ENCODE peak calls at places on chromosomes 11 and 22, in six cellular contexts. E, X, M, G, U and C are unnamed samples.

GRCh38 chr22:30890689-30891442 is 77.7 kb downstream of the MORC2 start:
- DNase-seq in G (peak), U (no peak), X (peak), E (no peak), M (peak), C (peak)

GRCh38 chr11:69480547-69481392 is 693 bp upstream of the LINC01488 start:
- DNase-seq in M (no peak), G (no peak), E (no peak), X (no peak), U (peak), C (peak)

GRCh38 chr11:108819957-108820356 is 155.1 kb downstream of the DDX10 start:
- DNase-seq in U (no peak), M (no peak), E (no peak), X (no peak), G (no peak), C (no peak)

GRCh38 chr11:19576903-19577302 is 135.7 kb upstream of the NAV2 start:
- DNase-seq in U (no peak), X (no peak), E (no peak), G (no peak), M (no peak), C (no peak)

GRCh38 chr22:30870451-30871345 is 97.9 kb downstream of the MORC2 start:
- DNase-seq in M (no peak), U (no peak), G (peak), E (no peak), X (peak), C (no peak)

GRCh38 chr22:45868586-45869443 is 108.1 kb downstream of the WNT7B start:
- DNase-seq in U (no peak), M (no peak), E (no peak), G (no peak), X (no peak), C (no peak)

GRCh38 chr11:83249972-83250593 is 36.1 kb downstream of the CCDC90B start:
- DNase-seq in X (peak), U (peak), G (no peak), M (peak), E (no peak), C (peak)

GRCh38 chr22:41725510-41726110 is 26.3 kb downstream of the MEI1 start:
- DNase-seq in G (no peak), E (no peak), M (no peak), U (peak), X (no peak), C (no peak)

GRCh38 chr11:93474122-93474521 is 69.1 kb downstream of the SMCO4 start:
- DNase-seq in G (no peak), E (no peak), U (no peak), M (no peak), X (no peak), C (no peak)

GRCh38 chr11:19122966-19123615 is 6.1 kb downstream of the ZDHHC13 start:
- DNase-seq in G (no peak), U (no peak), M (no peak), X (no peak), E (no peak), C (no peak)

GRCh38 chr11:73729594-73730206 is 31.2 kb downstream of the RAB6A start:
- DNase-seq in E (no peak), X (peak), M (peak), U (peak), G (peak), C (no peak)

GRCh38 chr22:37647928-37648327 is 8.5 kb downstream of the SH3BP1 start:
- DNase-seq in M (no peak), G (no peak), U (no peak), X (peak), E (no peak), C (no peak)

GRCh38 chr11:78711732-78712131 is 137.1 kb upstream of the NARS2 start:
- DNase-seq in G (no peak), E (no peak), X (no peak), M (no peak), U (no peak), C (no peak)

GRCh38 chr22:44347098-44347497 is 34.3 kb upstream of the SHISAL1 start:
- DNase-seq in G (no peak), E (no peak), U (no peak), X (no peak), M (no peak), C (no peak)

GRCh38 chr11:45877221-45877620 is 8.2 kb upstream of the MAPK8IP1 start:
- DNase-seq in E (no peak), X (no peak), U (no peak), G (no peak), M (no peak), C (no peak)

GRCh38 chr11:135075740-135076139 is 663.7 kb upstream of the B3GAT1 start:
- DNase-seq in G (no peak), X (no peak), U (peak), M (peak), E (peak), C (peak)

GRCh38 chr22:45632791-45633515 is 38.7 kb upstream of the ATXN10 start:
- DNase-seq in G (no peak), M (peak), X (no peak), U (peak), E (no peak), C (no peak)

GRCh38 chr11:57269580-57270021 is 32.6 kb upstream of the APLNR start:
- DNase-seq in X (no peak), U (no peak), M (no peak), E (no peak), G (no peak), C (no peak)

GRCh38 chr11:33976351-33977199 is 75.0 kb upstream of the CAPRIN1 start:
- DNase-seq in E (no peak), U (no peak), X (no peak), M (no peak), G (no peak), C (peak)

GRCh38 chr11:117621226-117621625 is 175.8 kb downstream of the DSCAML1 start:
- DNase-seq in M (no peak), G (no peak), X (no peak), E (no peak), U (no peak), C (peak)

GRCh38 chr11:118996926-118997626 is 862 bp upstream of the CENATAC start:
- DNase-seq in E (no peak), G (no peak), U (peak), X (peak), M (peak), C (peak)

GRCh38 chr11:120808616-120809050 is 215.3 kb upstream of the TBCEL start:
- DNase-seq in M (no peak), G (no peak), X (no peak), U (peak), E (no peak), C (no peak)

GRCh38 chr11:96157517-96157873 is 185.5 kb downstream of the MAML2 start:
- DNase-seq in U (no peak), M (no peak), X (no peak), E (no peak), G (no peak), C (no peak)

GRCh38 chr11:96156379-96156722 is 186.6 kb downstream of the MAML2 start:
- DNase-seq in M (no peak), E (no peak), X (no peak), U (no peak), G (no peak), C (no peak)

GRCh38 chr11:96152623-96153022 is 190.4 kb downstream of the MAML2 start:
- DNase-seq in M (peak), G (no peak), X (no peak), E (no peak), U (no peak), C (no peak)

GRCh38 chr11:96155627-96156378 is 187.2 kb downstream of the MAML2 start:
- DNase-seq in E (peak), M (peak), G (peak), U (peak), X (peak), C (peak)

GRCh38 chr11:96154802-96155520 is 188.0 kb downstream of the MAML2 start:
- DNase-seq in E (no peak), M (no peak), G (no peak), U (no peak), X (no peak), C (peak)
- H3K4me3 ChIP-seq in E (no peak), M (no peak), G (no peak), U (no peak), X (peak), C (no peak)

GRCh38 chr11:32071811-32072210 is 19.1 kb upstream of the RCN1 start:
- DNase-seq in G (no peak), X (peak), U (peak), E (no peak), M (peak), C (peak)
- TF ChIP-seq CTCF in G (no peak), X (peak), U (no peak), E (no peak), M (peak), C (peak)

DNA sequence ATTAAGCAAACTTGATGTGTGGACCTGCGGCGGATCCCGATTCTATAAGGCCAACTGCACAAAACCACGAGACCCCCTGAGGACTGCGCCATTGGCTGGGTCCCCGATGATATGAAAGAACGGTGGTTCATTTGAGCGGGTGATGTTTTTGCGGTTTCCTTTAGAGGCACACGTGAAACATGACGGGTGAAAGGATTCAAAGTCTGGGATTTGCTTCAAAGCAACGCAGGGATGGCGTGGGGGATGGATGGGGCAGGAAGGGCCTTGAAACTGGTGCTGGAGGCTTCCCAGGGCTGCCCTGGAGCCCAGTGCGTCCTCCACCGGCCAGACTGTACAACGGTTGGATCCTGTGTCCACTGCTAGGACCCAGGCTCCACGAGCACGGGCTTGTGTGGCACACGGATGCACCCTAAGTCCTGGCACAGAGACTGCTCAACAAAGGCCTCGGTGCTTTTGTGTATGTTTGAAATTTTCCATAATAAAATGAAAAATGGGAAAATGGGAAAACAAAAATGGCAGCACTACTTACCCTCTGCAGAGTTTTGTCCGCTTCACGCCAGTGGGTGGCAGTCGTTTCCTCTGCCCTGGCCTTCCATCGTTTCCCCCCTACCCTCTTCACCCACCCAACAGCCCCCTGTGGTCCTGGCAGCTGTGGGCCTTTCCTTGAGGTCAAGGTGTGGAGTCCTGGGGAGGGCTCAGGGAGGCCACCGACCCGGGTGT is 3.6 kb downstream of the ASCL2 start:
- DNase-seq in X (no peak), U (no peak), E (no peak), G (no peak), M (no peak), C (no peak)
- H3K4me3 ChIP-seq in X (no peak), U (no peak), E (no peak), G (no peak), M (no peak), C (no peak)

GRCh38 chr22:19118601-19118880 is 3.7 kb downstream of the DGCR2 start:
- DNase-seq in X (no peak), M (no peak), U (no peak), E (no peak), G (no peak), C (no peak)

GRCh38 chr22:19117111-19117512 is 5.1 kb downstream of the DGCR2 start:
- DNase-seq in G (no peak), M (no peak), X (no peak), U (no peak), E (no peak), C (no peak)

GRCh38 chr22:19113429-19113828 is 8.8 kb downstream of the DGCR2 start:
- DNase-seq in E (no peak), M (no peak), U (no peak), X (no peak), G (no peak), C (no peak)

GRCh38 chr22:19114984-19115552 is 7.1 kb downstream of the DGCR2 start:
- DNase-seq in E (no peak), G (no peak), M (no peak), X (no peak), U (no peak), C (no peak)

GRCh38 chr22:19115628-19116027 is 6.6 kb downstream of the DGCR2 start:
- DNase-seq in M (no peak), X (no peak), U (no peak), E (no peak), G (no peak), C (no peak)
- TF ChIP-seq CTCF in M (no peak), X (no peak), U (peak), E (no peak), G (no peak), C (peak)

DNA sequence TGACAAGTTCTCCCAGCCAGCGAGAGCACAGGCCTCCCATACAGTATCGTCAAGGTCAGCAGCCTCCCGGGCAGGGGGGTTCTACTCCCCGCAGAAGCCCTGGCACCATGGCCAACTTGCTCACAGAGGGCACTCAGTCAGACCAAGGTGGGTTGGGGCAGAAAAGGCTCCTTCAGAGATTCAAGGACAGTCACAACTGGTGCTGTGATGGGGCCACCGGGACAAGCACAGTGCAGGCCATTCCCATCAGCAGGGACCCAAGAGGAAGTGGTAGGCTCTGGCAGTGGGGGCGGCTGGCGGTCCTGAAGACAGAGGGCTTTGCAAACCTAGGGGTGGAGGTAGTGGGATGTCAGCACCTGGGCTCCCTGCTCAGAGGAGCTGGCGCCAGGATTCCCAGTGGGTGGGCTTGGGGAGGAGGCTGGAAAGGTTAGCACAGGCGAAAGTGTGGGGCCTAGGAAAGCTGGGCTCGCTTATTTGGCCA is 5.3 kb upstream of the NEAT1 start:
- DNase-seq in U (no peak), X (no peak), E (peak), M (no peak), G (peak), C (no peak)
- H3K4me3 ChIP-seq in U (peak), X (no peak), E (peak), M (no peak), G (peak), C (no peak)

GRCh38 chr11:70745451-70745850 is 347.1 kb downstream of the CTTN start:
- DNase-seq in E (no peak), U (no peak), G (no peak), X (no peak), M (no peak), C (no peak)

GRCh38 chr11:70746351-70746750 is 348.0 kb downstream of the CTTN start:
- DNase-seq in M (no peak), E (no peak), G (no peak), X (no peak), U (no peak), C (no peak)

GRCh38 chr11:70747889-70748288 is 349.6 kb downstream of the CTTN start:
- DNase-seq in X (no peak), M (no peak), U (no peak), G (no peak), E (no peak), C (no peak)

GRCh38 chr11:70745936-70746335 is 347.6 kb downstream of the CTTN start:
- DNase-seq in X (no peak), M (no peak), E (no peak), U (no peak), G (no peak), C (no peak)

DNA sequence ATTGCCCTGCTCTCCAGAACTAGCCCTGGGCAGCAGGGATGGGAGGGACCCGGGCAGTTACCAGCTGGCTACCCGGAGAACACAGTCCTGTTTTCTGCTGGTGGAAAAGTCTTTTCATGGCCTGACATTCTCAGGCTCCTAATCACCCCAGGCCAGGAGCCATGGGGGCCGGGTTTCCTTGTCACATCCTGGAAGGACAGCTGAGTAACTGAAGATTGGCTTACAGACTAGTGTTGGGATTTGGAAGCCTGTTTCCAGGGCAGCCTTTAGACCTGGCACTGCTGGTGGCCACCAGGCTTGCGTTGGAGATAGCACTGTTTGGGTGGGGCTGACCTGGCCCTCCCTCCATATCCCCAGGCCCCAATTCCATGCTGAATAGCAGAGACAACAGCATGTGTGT is 349.0 kb downstream of the CTTN start:
- DNase-seq in M (no peak), G (no peak), X (no peak), U (no peak), E (no peak), C (no peak)
- TF ChIP-seq CTCF in M (no peak), G (no peak), X (no peak), U (no peak), E (no peak), C (no peak)

GRCh38 chr11:802693-803466 is 2.2 kb downstream of the PIDD1 start:
- DNase-seq in G (no peak), U (no peak), E (no peak), M (no peak), X (no peak), C (no peak)
- H3K4me3 ChIP-seq in G (no peak), U (no peak), E (no peak), M (no peak), X (no peak), C (no peak)

DNA sequence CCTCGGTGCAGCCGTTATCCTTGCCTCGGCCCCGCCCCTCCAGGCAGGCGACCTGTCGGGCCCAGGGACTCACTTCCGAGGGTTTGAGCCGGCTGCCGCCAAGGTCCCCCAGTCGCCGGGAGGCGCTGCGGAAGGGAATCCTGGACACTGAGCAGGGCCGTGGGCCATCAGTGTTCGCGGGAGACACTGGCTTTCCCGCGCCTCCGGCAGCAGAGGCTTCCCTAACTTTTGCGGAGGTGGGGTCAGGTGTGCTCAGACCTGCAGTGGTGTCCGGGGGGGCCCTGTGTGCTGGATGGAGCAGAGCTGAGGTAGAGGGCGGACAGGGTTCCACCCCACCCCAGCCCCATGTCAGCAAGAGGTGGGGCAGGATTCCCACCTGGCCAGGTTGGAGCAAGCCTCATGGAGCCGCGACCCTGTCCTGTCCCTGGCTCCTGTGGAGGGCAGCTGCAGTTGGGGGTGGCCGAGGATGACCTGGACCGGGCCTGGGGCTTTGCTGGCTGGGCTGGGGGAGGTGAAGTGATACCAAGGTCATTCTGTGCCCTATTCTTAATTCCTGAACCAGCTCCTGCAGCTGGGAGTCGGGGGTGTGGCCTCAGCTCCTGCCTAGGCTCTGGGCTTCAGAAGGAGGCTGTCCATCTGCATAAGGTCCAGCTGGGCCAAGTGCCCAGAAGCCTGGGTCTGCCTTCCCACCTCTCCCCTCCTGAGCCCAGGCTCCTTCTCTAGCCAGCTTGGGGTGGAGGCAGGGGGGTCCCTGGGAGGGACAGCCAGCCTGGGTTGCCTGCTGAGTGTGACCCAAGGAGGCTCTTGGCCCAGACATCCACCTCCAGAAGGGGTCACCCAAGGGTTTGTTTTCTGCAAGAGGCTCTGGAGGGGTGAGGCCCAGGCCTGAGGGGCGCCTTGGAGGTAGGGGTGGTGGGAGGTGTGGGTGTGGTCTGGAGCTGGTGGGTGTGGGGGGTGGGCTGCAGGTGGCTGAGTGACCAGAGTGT is 8.4 kb downstream of the TSPAN4 start:
- DNase-seq in G (no peak), X (peak), E (no peak), U (no peak), M (peak), C (no peak)
- TF ChIP-seq CTCF in G (no peak), X (peak), E (no peak), U (peak), M (peak), C (no peak)